ENCODE peak calls at places on chromosomes 16 and 17, in nine cellular contexts. D is Peyer's patch; S is gastrocnemius medialis; A is mesothelial cell of epicardium; U is GM23338; Q is endothelial cell; P is CD8-positive, alpha-beta T cell; W is left ventricle myocardium inferior; O is B cell. K is an unnamed sample.

GRCh38 chr16:55494994-55495421 is 13.9 kb upstream of the LPCAT2 start:
- DNase-seq in D (no peak), S (no peak), A (peak; percentile 39), U (peak; percentile 37), Q (no peak), P (no peak), W (no peak), O (no peak), K (no peak)

GRCh38 chr16:16018705-16019104 is 69.3 kb downstream of the ABCC1 start:
- DNase-seq in D (no peak), S (no peak), A (no peak), U (no peak), Q (no peak), P (no peak), W (no peak), O (no peak), K (no peak)

GRCh38 chr17:21379080-21379711 is 3.0 kb downstream of the KCNJ12 start:
- DNase-seq in D (peak; percentile 63), S (peak; percentile 95), A (no peak), U (no peak), Q (no peak), P (no peak), W (peak; percentile 66), O (no peak), K (no peak)

GRCh38 chr17:78759203-78759968 is 22.7 kb downstream of the CYTH1 start:
- DNase-seq in D (no peak), S (no peak), A (peak; percentile 63), U (no peak), Q (no peak), P (peak; percentile 68), W (peak; percentile 74), O (peak; percentile 56), K (peak; percentile 54)

GRCh38 chr16:88534731-88535141 is 35.5 kb upstream of the ZC3H18 start:
- DNase-seq in D (no peak), S (peak; percentile 54), A (no peak), U (peak; percentile 65), Q (no peak), P (no peak), W (peak; percentile 57), O (no peak), K (peak; percentile 77)

GRCh38 chr16:76947694-76948093 is 243.3 kb upstream of the MON1B start:
- DNase-seq in D (no peak), S (no peak), A (no peak), U (no peak), Q (no peak), P (no peak), W (no peak), O (no peak), K (no peak)

GRCh38 chr17:64920026-64920418 is 744 bp upstream of the LRRC37A3 start:
- DNase-seq in D (no peak), S (peak; percentile 20), A (no peak), U (peak; percentile 28), Q (no peak), P (no peak), W (no peak), O (no peak), K (no peak)

GRCh38 chr16:82082543-82083244 is 47.6 kb downstream of the HSD17B2 start:
- DNase-seq in D (no peak), S (no peak), A (no peak), U (no peak), Q (no peak), P (no peak), W (no peak), O (no peak), K (peak; percentile 13)

GRCh38 chr17:37466471-37466870 is 23.2 kb upstream of the DUSP14 start:
- DNase-seq in D (no peak), S (no peak), A (no peak), U (no peak), Q (no peak), P (no peak), W (no peak), O (no peak), K (no peak)

GRCh38 chr16:25192096-25192495 is 24.7 kb upstream of the AQP8 start:
- DNase-seq in D (no peak), S (no peak), A (no peak), U (no peak), Q (no peak), P (no peak), W (no peak), O (no peak), K (no peak)

GRCh38 chr17:16568541-16569357 is at the start of gene ZNF287:
- DNase-seq in D (peak; percentile 91), S (peak; percentile 86), A (peak; percentile 91), U (peak; percentile 98), Q (peak; percentile 86), P (peak; percentile 87), W (peak; percentile 96), O (peak; percentile 96), K (peak; percentile 99)

GRCh38 chr17:27559506-27559931 is 71.5 kb upstream of the LGALS9 start:
- DNase-seq in D (no peak), S (no peak), A (no peak), U (no peak), Q (no peak), P (no peak), W (no peak), O (no peak), K (no peak)

GRCh38 chr17:17648762-17649161 is 32.5 kb upstream of the RAI1 start:
- DNase-seq in D (no peak), S (no peak), A (no peak), U (no peak), Q (no peak), P (no peak), W (no peak), O (no peak), K (no peak)

GRCh38 chr16:30488764-30489595 is 16.4 kb downstream of the ITGAL start:
- DNase-seq in D (no peak), S (no peak), A (no peak), U (peak; percentile 44), Q (no peak), P (no peak), W (no peak), O (no peak), K (no peak)

GRCh38 chr17:77323413-77324171 is 182.8 kb downstream of the SEC14L1 start:
- DNase-seq in D (peak; percentile 55), S (peak; percentile 67), A (peak; percentile 40), U (no peak), Q (no peak), P (no peak), W (no peak), O (peak; percentile 44), K (peak; percentile 64)

GRCh38 chr17:82358467-82359350 is at the start of gene TEX19:
- DNase-seq in D (no peak), S (no peak), A (no peak), U (peak; percentile 50), Q (no peak), P (no peak), W (no peak), O (no peak), K (peak; percentile 61)

GRCh38 chr16:27505297-27506236 is 44.1 kb downstream of the GTF3C1 start:
- DNase-seq in D (no peak), S (no peak), A (no peak), U (no peak), Q (no peak), P (no peak), W (peak; percentile 43), O (no peak), K (no peak)

GRCh38 chr16:78102865-78103264 is 3.4 kb downstream of the WWOX start:
- DNase-seq in D (no peak), S (no peak), A (no peak), U (no peak), Q (no peak), P (no peak), W (no peak), O (no peak), K (no peak)

GRCh38 chr17:62882284-62882683 is 74.2 kb upstream of the MARCHF10 start:
- DNase-seq in D (no peak), S (no peak), A (no peak), U (no peak), Q (no peak), P (no peak), W (no peak), O (no peak), K (no peak)
- TF ChIP-seq CTCF in D (no peak), S (no peak), A (no peak), U (no peak), Q (no peak), P (no peak), W (no peak), O (no peak), K (no peak)

GRCh38 chr16:89945654-89946053 is 2.9 kb upstream of the DEF8 start:
- DNase-seq in D (peak; percentile 42), S (no peak), A (no peak), U (peak; percentile 48), Q (no peak), P (no peak), W (no peak), O (no peak), K (no peak)
- TF ChIP-seq CTCF in D (no peak), S (no peak), A (no peak), U (no peak), Q (no peak), P (no peak), W (no peak), O (no peak), K (no peak)

GRCh38 chr16:87107221-87107620 is 210.0 kb downstream of the C16orf95 start:
- DNase-seq in D (no peak), S (no peak), A (no peak), U (no peak), Q (no peak), P (no peak), W (no peak), O (no peak), K (no peak)

GRCh38 chr16:87108941-87109340 is 208.3 kb downstream of the C16orf95 start:
- DNase-seq in D (no peak), S (no peak), A (no peak), U (no peak), Q (no peak), P (no peak), W (no peak), O (no peak), K (no peak)

DNA sequence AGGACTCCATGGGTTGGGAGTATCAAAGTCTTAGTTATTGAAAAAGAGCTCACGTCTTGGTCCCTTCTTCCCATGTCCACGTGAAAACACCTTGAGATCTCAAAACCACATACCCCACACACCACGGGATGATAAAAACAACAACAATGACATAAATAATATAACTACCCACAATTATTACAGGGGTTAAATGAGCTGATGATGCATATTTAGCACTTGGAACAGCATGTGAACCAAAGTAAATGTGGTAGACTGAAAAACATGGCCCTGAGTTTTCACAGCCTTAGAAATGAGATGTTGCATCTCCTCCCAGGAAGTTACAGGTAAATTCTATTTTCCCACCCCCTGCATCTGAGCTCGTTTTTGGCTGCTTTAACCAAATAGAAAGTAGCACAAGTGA is 208.9 kb downstream of the C16orf95 start:
- DNase-seq in D (no peak), S (no peak), A (no peak), U (no peak), Q (no peak), P (no peak), W (no peak), O (no peak), K (no peak)
- TF ChIP-seq CTCF in D (no peak), S (no peak), A (no peak), U (no peak), Q (no peak), P (no peak), W (no peak), O (no peak), K (no peak)

GRCh38 chr17:40293363-40293762 is 5.7 kb downstream of the CDC6 start:
- DNase-seq in D (no peak), S (peak; percentile 52), A (no peak), U (no peak), Q (no peak), P (no peak), W (no peak), O (no peak), K (no peak)
- TF ChIP-seq CTCF in D (no peak), S (no peak), A (no peak), U (no peak), Q (no peak), P (no peak), W (no peak), O (no peak), K (no peak)

K was measured in GM13976.